ENCODE peak calls at places on chromosomes 16 and 17, in six cellular contexts. T is islet precursor cell; Y is activated T-cell treated with anti-CD3 and anti-CD28 coated beads, Interleukin-2, amount 50 U/mL, for 72 hours; P is epithelial cell of esophagus; E is naive thymus-derived CD8-positive, alpha-beta T cell; H is lung. B is an unnamed sample.

GRCh38 chr17:81494984-81495383 is 17.6 kb downstream of the ACTG1 start:
- DNase-seq in Y (no peak), T (no peak), E (no peak), P (no peak), H (no peak), B (peak; percentile 50)

GRCh38 chr17:30173649-30174048 is 57.0 kb downstream of the NSRP1 start:
- DNase-seq in T (no peak), P (no peak), E (no peak), Y (peak; percentile 31), H (no peak), B (no peak)

GRCh38 chr17:66431080-66431795 is 128.8 kb downstream of the PRKCA start:
- DNase-seq in H (no peak), T (no peak), P (no peak), Y (no peak), E (no peak), B (no peak)

GRCh38 chr16:14131774-14132695 is 60.9 kb downstream of the MRTFB start:
- DNase-seq in H (no peak), T (no peak), E (no peak), Y (no peak), P (no peak), B (no peak)

GRCh38 chr17:82679586-82680465 is 18.7 kb downstream of the RAB40B start:
- DNase-seq in Y (no peak), H (no peak), P (no peak), E (no peak), T (no peak), B (no peak)

GRCh38 chr17:79415365-79415764 is 195.5 kb downstream of the RBFOX3 start:
- DNase-seq in E (no peak), H (no peak), Y (no peak), P (no peak), T (no peak), B (no peak)

GRCh38 chr16:85041184-85041928 is 13.8 kb downstream of the KIAA0513 start:
- DNase-seq in P (no peak), H (no peak), T (no peak), E (no peak), Y (no peak), B (no peak)

GRCh38 chr16:9820481-9821246 is 361.6 kb downstream of the GRIN2A start:
- DNase-seq in T (peak; percentile 66), Y (no peak), E (no peak), H (no peak), P (no peak), B (no peak)

GRCh38 chr17:80219777-80220708 is at the start of the genes SGSH and SLC26A11:
- DNase-seq in Y (peak; percentile 78), T (peak; percentile 94), P (peak; percentile 53), E (peak; percentile 42), H (peak; percentile 82), B (peak; percentile 79)

GRCh38 chr16:82892327-82892726 is 265.6 kb downstream of the CDH13 start:
- DNase-seq in H (no peak), P (no peak), T (no peak), Y (no peak), E (no peak), B (no peak)

GRCh38 chr16:5693426-5693825 is 595.8 kb upstream of the EEF2KMT start:
- DNase-seq in P (no peak), E (no peak), Y (no peak), H (no peak), T (no peak), B (no peak)

GRCh38 chr17:81153340-81153803 is 11.9 kb upstream of the PVALEF start:
- DNase-seq in Y (no peak), T (no peak), P (peak; percentile 24), H (no peak), E (no peak), B (peak; percentile 94)

GRCh38 chr16:20867585-20867984 is 32.6 kb downstream of the DCUN1D3 start:
- DNase-seq in H (no peak), P (peak; percentile 52), T (no peak), E (no peak), Y (no peak), B (no peak)

GRCh38 chr17:49707246-49707607 is 537 bp downstream of the SLC35B1 start:
- DNase-seq in E (peak; percentile 37), P (no peak), T (no peak), H (no peak), Y (no peak), B (peak; percentile 28)

GRCh38 chr16:31700200-31700529 is 172.5 kb downstream of the AHSP start:
- DNase-seq in Y (no peak), H (no peak), T (no peak), E (no peak), P (no peak), B (no peak)

GRCh38 chr16:76532188-76532973 is 255.2 kb downstream of the CNTNAP4 start:
- DNase-seq in P (no peak), T (no peak), Y (no peak), H (no peak), E (no peak), B (no peak)

GRCh38 chr16:56617212-56618085 is 8.1 kb upstream of the MT1E start:
- DNase-seq in E (peak; percentile 48), T (peak; percentile 86), H (peak; percentile 81), P (peak; percentile 74), Y (peak; percentile 77), B (no peak)

GRCh38 chr17:66951605-66951953 is 12.9 kb upstream of the CACNG4 start:
- DNase-seq in T (peak; percentile 96), H (no peak), E (no peak), Y (no peak), P (peak; percentile 66), B (no peak)

GRCh38 chr17:41687828-41688640 is 651 bp upstream of the EIF1 start:
- DNase-seq in Y (peak; percentile 64), T (peak; percentile 61), E (no peak), H (peak; percentile 66), P (peak; percentile 66), B (peak; percentile 61)

GRCh38 chr17:59634632-59635561 is 15.2 kb downstream of the CLTC start:
- DNase-seq in E (no peak), P (peak; percentile 60), H (no peak), T (no peak), Y (no peak), B (peak; percentile 86)

GRCh38 chr17:10156082-10156445 is 42.3 kb downstream of the GAS7 start:
- DNase-seq in Y (no peak), P (no peak), T (no peak), H (no peak), E (no peak), B (no peak)

GRCh38 chr17:79114455-79115301 is 40.1 kb downstream of the ENGASE start:
- DNase-seq in E (no peak), P (peak; percentile 19), H (peak; percentile 67), Y (no peak), T (peak; percentile 76), B (peak; percentile 25)

GRCh38 chr16:51544850-51545467 is 393.9 kb upstream of the SALL1 start:
- DNase-seq in Y (no peak), T (no peak), E (no peak), P (no peak), H (no peak), B (no peak)

GRCh38 chr16:48194828-48195566 is 39.2 kb upstream of the ABCC12 start:
- DNase-seq in T (no peak), Y (no peak), E (no peak), P (peak; percentile 99), H (no peak), B (peak; percentile 76)

GRCh38 chr16:67537270-67537635 is 8.6 kb downstream of the RIPOR1 start:
- DNase-seq in T (peak; percentile 84), H (peak; percentile 64), P (peak; percentile 60), Y (peak; percentile 79), E (no peak), B (no peak)

GRCh38 chr17:76820039-76820438 is 48.2 kb upstream of the MGAT5B start:
- DNase-seq in H (no peak), Y (no peak), T (no peak), E (no peak), P (no peak), B (peak; percentile 49)

GRCh38 chr17:38751144-38751802 is 1.3 kb upstream of the PSMB3 start:
- DNase-seq in E (no peak), P (peak; percentile 37), Y (no peak), H (no peak), T (no peak), B (peak; percentile 48)

GRCh38 chr17:30922235-30922993 is 669 bp downstream of the ADAP2 start:
- DNase-seq in T (no peak), E (no peak), P (no peak), Y (peak; percentile 8), H (peak; percentile 29), B (no peak)

GRCh38 chr16:62869837-62870236 is 833.6 kb upstream of the CDH8 start:
- DNase-seq in P (no peak), T (no peak), H (no peak), Y (no peak), E (no peak), B (no peak)

GRCh38 chr16:72198021-72198420 is 26.1 kb upstream of the PMFBP1 start:
- DNase-seq in P (no peak), H (no peak), E (no peak), Y (no peak), T (no peak), B (peak; percentile 38)

GRCh38 chr17:59371426-59372099 is 40.1 kb downstream of the YPEL2 start:
- DNase-seq in E (no peak), Y (no peak), T (peak; percentile 86), H (no peak), P (no peak), B (no peak)

GRCh38 chr16:77844801-77845200 is 56.4 kb downstream of the VAT1L start:
- DNase-seq in T (peak; percentile 64), Y (no peak), E (no peak), H (no peak), P (no peak), B (no peak)

GRCh38 chr16:8989099-8989878 is 25.6 kb upstream of the USP7 start:
- DNase-seq in E (no peak), P (no peak), H (no peak), T (no peak), Y (no peak), B (no peak)

GRCh38 chr16:66578596-66579531 is at the start of gene CMTM2:
- DNase-seq in E (peak; percentile 38), P (no peak), Y (no peak), H (no peak), T (no peak), B (no peak)

GRCh38 chr16:69820926-69821541 is 58.9 kb downstream of the WWP2 start:
- DNase-seq in Y (no peak), H (peak; percentile 33), P (no peak), T (no peak), E (no peak), B (no peak)

GRCh38 chr17:82691714-82692113 is 6.8 kb downstream of the RAB40B start:
- DNase-seq in Y (no peak), T (no peak), H (no peak), E (no peak), P (no peak), B (no peak)

B was measured in A673.